ENCODE peak calls at places on chromosome 16, in seven cellular contexts. T, V, Z, W, C, F and D are unnamed samples. For H3K27me3, the result is how much of the 10 kb centered on the place peaks cover.

GRCh38 chr16:70380205-70380918 is 33.7 kb downstream of the DDX19A start:
- DNase-seq in T (no peak), V (peak), Z (peak), W (peak), C (peak), F (peak), D (no peak)

GRCh38 chr16:20612551-20613470 is 36.6 kb upstream of the ACSM2B start:
- DNase-seq in T (no peak), V (no peak), Z (peak), W (no peak), C (no peak), F (no peak), D (peak)

GRCh38 chr16:57997176-57997527 is 3.3 kb downstream of the ZNF319 start:
- DNase-seq in T (no peak), V (no peak), Z (peak), W (no peak), C (no peak), F (no peak), D (no peak)

GRCh38 chr16:85126731-85127662 is 14.7 kb upstream of the CIBAR2 start:
- DNase-seq in T (no peak), V (peak), Z (no peak), W (peak), C (no peak), F (peak), D (no peak)

GRCh38 chr16:65294708-65295107 is 172.8 kb upstream of the CDH11 start:
- DNase-seq in T (no peak), V (no peak), Z (no peak), W (no peak), C (no peak), F (no peak), D (no peak)

GRCh38 chr16:3824121-3824795 is 56.3 kb downstream of the CREBBP start:
- DNase-seq in T (no peak), V (no peak), Z (no peak), W (no peak), C (no peak), F (no peak), D (no peak)

GRCh38 chr16:58652741-58653140 is 23.1 kb upstream of the CNOT1 start:
- DNase-seq in T (no peak), V (no peak), Z (no peak), W (peak), C (no peak), F (peak), D (no peak)

GRCh38 chr16:11258553-11259287 is 2.7 kb upstream of the SOCS1 start:
- DNase-seq in T (no peak), V (no peak), Z (no peak), W (no peak), C (peak), F (no peak), D (no peak)

GRCh38 chr16:9160551-9160911 is 69.1 kb downstream of the HAPSTR1 start:
- DNase-seq in T (no peak), V (no peak), Z (no peak), W (no peak), C (no peak), F (no peak), D (no peak)

GRCh38 chr16:5216681-5217080 is 119.1 kb upstream of the EEF2KMT start:
- DNase-seq in T (no peak), V (no peak), Z (no peak), W (no peak), C (no peak), F (no peak), D (no peak)

GRCh38 chr16:3881499-3881995 is 1.0 kb upstream of the CREBBP start:
- DNase-seq in T (no peak), V (no peak), Z (no peak), W (no peak), C (no peak), F (no peak), D (no peak)

GRCh38 chr16:59067207-59067606 is 333.1 kb upstream of the GOT2 start:
- DNase-seq in T (no peak), V (peak), Z (no peak), W (peak), C (no peak), F (peak), D (no peak)

GRCh38 chr16:62253926-62254325 is 217.7 kb upstream of the CDH8 start:
- DNase-seq in T (no peak), V (no peak), Z (no peak), W (no peak), C (no peak), F (no peak), D (no peak)

GRCh38 chr16:78249056-78249455 is 149.6 kb downstream of the WWOX start:
- DNase-seq in T (no peak), V (no peak), Z (peak), W (no peak), C (no peak), F (no peak), D (no peak)

GRCh38 chr16:63890072-63890471 is 1231.8 kb downstream of the CDH11 start:
- DNase-seq in T (no peak), V (no peak), Z (no peak), W (peak), C (no peak), F (peak), D (no peak)

GRCh38 chr16:75938818-75939217 is 212.5 kb upstream of the CPHXL start:
- DNase-seq in T (no peak), V (no peak), Z (no peak), W (no peak), C (no peak), F (peak), D (no peak)

GRCh38 chr16:8946544-8946943 is 17.2 kb downstream of the USP7 start:
- DNase-seq in T (no peak), V (no peak), Z (no peak), W (no peak), C (no peak), F (no peak), D (no peak)

GRCh38 chr16:85615014-85615851 is 2.1 kb downstream of the GSE1 start:
- DNase-seq in T (no peak), V (peak), Z (peak), W (no peak), C (peak), F (no peak), D (no peak)

GRCh38 chr16:11354733-11355574 is 9.7 kb downstream of the RMI2 start:
- DNase-seq in T (no peak), V (no peak), Z (peak), W (peak), C (no peak), F (peak), D (no peak)

GRCh38 chr16:15037003-15037402 is 18.9 kb downstream of the NTAN1 start:
- DNase-seq in T (no peak), V (no peak), Z (peak), W (no peak), C (no peak), F (no peak), D (no peak)

GRCh38 chr16:85463228-85463611 is 149.9 kb upstream of the GSE1 start:
- DNase-seq in T (no peak), V (no peak), Z (no peak), W (no peak), C (no peak), F (no peak), D (no peak)

GRCh38 chr16:14069818-14070217 is 1.3 kb upstream of the MRTFB start:
- DNase-seq in T (no peak), V (no peak), Z (no peak), W (no peak), C (no peak), F (no peak), D (no peak)

GRCh38 chr16:48383877-48384304 is 1.3 kb downstream of the SIAH1 start:
- DNase-seq in T (no peak), V (no peak), Z (no peak), W (peak), C (no peak), F (no peak), D (no peak)

GRCh38 chr16:23504076-23504452 is 6.2 kb downstream of the GGA2 start:
- DNase-seq in T (no peak), V (no peak), Z (no peak), W (peak), C (no peak), F (peak), D (no peak)

GRCh38 chr16:84568066-84568465 is 49.8 kb downstream of the COTL1 start:
- DNase-seq in T (no peak), V (no peak), Z (no peak), W (no peak), C (no peak), F (no peak), D (no peak)

GRCh38 chr16:3092501-3092991 is 6.5 kb downstream of the ZSCAN10 start:
- DNase-seq in T (no peak), V (no peak), Z (no peak), W (no peak), C (no peak), F (no peak), D (no peak)

GRCh38 chr16:77943770-77944169 is 78.6 kb upstream of the CLEC3A start:
- DNase-seq in T (no peak), V (no peak), Z (no peak), W (no peak), C (no peak), F (no peak), D (no peak)

GRCh38 chr16:106623-107324 is 28.7 kb downstream of the MPG start:
- DNase-seq in T (peak), V (peak), Z (no peak), W (peak), C (no peak), F (peak), D (no peak)

GRCh38 chr16:49081556-49081955 is 200.1 kb downstream of the CBLN1 start:
- DNase-seq in T (no peak), V (no peak), Z (no peak), W (no peak), C (no peak), F (no peak), D (no peak)

GRCh38 chr16:84982434-84982833 is 28.9 kb downstream of the ZDHHC7 start:
- DNase-seq in T (no peak), V (no peak), Z (peak), W (no peak), C (no peak), F (no peak), D (no peak)

GRCh38 chr16:75062135-75062943 is 54.2 kb downstream of the LDHD start:
- DNase-seq in T (no peak), V (no peak), Z (no peak), W (peak), C (no peak), F (peak), D (no peak)

GRCh38 chr16:63976345-63976744 is 1145.5 kb downstream of the CDH11 start:
- DNase-seq in T (no peak), V (no peak), Z (no peak), W (no peak), C (no peak), F (no peak), D (no peak)

GRCh38 chr16:68760671-68761275 is 23.7 kb downstream of the CDH1 start:
- DNase-seq in T (no peak), V (no peak), Z (no peak), W (peak), C (no peak), F (peak), D (no peak)

DNA sequence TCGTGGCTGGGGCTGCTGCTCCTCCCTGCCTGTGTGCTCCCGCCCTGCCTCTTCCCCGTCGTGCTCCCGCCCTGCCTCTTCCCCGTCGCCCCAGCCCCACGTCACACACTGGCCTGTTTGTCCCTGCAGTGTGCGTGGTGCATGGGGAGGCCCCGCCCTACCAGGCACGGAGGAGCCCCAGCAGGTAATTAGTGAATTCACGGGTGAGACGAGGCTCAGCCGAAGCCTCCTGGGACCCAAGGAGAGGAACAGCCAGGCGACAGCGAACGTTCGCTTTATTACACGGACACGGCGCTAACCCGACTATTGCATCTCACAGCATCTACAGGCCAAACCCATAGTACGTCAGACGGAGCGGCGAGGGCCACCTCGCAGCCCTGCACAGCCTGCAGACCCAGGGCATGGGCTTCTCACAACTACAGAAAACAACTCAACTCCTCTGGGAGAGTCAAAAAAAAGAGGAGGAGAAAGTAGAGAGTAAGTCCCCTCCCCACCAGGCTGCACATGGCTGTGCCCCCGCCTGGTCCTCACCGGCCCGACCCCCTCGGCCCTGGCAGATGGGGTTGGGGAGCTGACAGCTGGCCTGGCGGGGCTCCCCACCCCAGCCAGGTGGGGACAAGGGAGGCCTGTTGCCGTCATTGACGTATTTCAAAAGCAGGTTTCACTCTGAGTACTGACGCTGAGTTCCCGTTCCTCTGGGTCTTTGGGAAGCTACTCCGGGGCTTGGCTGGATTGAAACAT is 4.3 kb upstream of the PABPN1L start:
- DNase-seq in T (no peak), V (no peak), Z (no peak), W (no peak), C (no peak), F (no peak), D (no peak)
- H3K27me3 ChIP-seq in T (under half), V (half or more), Z (under half), W (under half), C (under half), F (half or more), D (under half)

GRCh38 chr16:56652600-56652999 is 914 bp downstream of the MT1B start:
- DNase-seq in T (no peak), V (no peak), Z (no peak), W (no peak), C (no peak), F (no peak), D (no peak)

GRCh38 chr16:56653218-56653617 is 1.5 kb downstream of the MT1B start:
- DNase-seq in T (no peak), V (no peak), Z (no peak), W (no peak), C (no peak), F (no peak), D (no peak)

GRCh38 chr16:56658476-56658875 is 717 bp downstream of the MT1F start:
- DNase-seq in T (no peak), V (no peak), Z (no peak), W (no peak), C (no peak), F (no peak), D (no peak)

GRCh38 chr16:56662357-56663354 is 4.9 kb downstream of the MT1F start:
- DNase-seq in T (no peak), V (no peak), Z (no peak), W (no peak), C (no peak), F (no peak), D (no peak)

DNA sequence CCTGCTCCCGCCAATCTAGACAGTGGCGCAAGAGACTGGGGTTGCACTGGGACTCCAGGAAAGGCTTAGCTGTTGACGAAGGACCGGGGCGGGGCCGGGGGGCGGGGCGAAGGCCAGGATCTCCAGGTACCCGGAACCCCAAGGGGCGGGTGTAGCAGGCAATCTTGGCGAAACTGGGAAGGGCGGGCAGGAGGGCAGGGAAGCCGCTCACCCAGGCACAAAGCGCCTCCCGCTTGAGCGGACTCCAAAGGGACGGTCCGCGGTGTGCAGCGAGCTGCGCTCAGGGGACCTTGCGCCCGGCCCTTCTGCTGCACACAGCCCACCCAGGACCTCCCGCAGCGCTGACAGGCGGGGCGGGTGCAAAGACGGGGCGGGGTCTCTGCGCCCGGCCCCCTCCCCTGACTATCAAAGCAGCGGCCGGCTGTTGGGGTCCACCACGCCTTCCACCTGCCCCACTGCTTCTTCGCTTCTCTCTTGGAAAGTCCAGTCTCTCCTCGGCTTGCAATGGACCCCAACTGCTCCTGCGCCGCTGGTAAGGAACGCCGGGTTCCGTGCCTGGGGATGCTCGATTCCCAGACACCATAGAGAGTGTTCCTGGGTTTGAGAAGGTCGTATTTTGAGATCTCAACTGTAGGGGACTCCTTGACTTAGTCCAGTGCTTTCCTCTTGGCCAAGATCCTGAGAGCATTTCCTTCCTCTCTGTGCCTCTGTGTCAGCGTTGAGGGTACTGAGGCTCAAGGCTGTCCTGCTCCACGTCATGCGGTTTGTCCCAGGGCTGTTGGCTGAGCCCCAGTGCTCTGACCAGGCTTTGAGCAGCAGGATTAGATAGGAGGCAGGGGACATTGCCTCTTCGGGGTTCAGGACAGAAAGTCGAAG is at the start of gene MT1F:
- DNase-seq in T (no peak), V (peak), Z (peak), W (peak), C (peak), F (peak), D (no peak)
- H3K27me3 ChIP-seq in T (under half), V (under half), Z (under half), W (under half), C (under half), F (half or more), D (under half)

DNA sequence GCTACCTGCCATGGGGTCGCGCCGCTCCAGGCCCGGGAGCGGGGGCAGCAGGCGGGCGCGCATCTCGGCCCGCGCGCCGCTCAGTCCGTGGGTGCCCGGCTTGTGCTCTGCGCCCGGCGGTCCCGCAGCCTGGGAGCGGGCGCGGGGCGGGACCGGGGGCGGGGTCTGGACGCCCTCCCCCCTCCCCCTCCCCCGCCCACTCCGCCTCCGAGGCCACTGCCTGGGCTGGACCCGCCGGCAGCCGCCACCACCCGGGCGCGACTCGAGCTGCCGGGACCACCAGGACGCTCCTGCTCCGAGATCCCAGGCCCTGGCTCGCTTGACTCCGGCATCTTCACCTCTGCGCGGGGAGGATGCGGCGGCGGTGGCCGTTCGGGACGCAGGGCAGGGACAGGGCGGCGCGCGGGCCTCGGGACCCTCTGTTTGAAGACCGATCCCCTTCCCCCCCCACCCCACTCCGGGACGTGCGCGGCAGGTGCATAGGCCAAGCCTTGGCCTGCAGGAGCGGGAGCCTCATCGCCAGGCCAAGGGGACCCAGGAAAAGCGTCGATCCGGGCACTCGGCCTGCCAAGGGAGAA is at the start of gene HS3ST6:
- DNase-seq in T (no peak), V (no peak), Z (no peak), W (no peak), C (no peak), F (no peak), D (no peak)
- H3K27me3 ChIP-seq in T (under half), V (half or more), Z (half or more), W (under half), C (half or more), F (half or more), D (under half)

GRCh38 chr16:86928517-86929148 is 350.3 kb downstream of the FOXL1 start:
- DNase-seq in T (no peak), V (no peak), Z (no peak), W (no peak), C (no peak), F (no peak), D (no peak)
- H3K27me3 ChIP-seq in T (under half), V (under half), Z (half or more), W (under half), C (under half), F (under half), D (under half)

GRCh38 chr16:67394271-67395104 is 1.2 kb upstream of the TPPP3 start:
- DNase-seq in T (no peak), V (no peak), Z (peak), W (no peak), C (no peak), F (no peak), D (no peak)
- H3K27me3 ChIP-seq in T (under half), V (half or more), Z (under half), W (under half), C (under half), F (under half), D (under half)

DNA sequence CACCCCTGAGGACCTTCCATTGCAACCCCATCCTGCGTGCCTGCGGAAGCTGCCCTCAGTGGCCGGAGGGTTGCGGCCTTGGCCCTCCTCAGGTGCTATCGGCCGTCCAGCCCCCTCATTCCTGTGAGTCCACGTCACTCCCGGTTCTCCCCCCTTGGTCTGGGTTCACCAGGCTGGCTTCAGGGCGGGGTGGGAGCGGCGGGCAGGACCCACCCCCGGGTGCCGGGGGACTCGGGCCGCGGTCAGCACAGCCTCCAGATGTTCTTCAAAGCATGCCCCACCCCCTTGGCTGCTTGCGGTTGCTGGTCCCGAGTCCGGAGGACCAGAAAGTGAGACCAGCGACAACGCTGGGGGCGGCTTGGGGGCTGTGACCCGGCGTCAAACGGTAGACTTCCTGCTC is 4.4 kb downstream of the ZNF469 start:
- DNase-seq in T (no peak), V (no peak), Z (no peak), W (no peak), C (no peak), F (peak), D (no peak)
- H3K27me3 ChIP-seq in T (under half), V (under half), Z (under half), W (under half), C (under half), F (under half), D (under half)

DNA sequence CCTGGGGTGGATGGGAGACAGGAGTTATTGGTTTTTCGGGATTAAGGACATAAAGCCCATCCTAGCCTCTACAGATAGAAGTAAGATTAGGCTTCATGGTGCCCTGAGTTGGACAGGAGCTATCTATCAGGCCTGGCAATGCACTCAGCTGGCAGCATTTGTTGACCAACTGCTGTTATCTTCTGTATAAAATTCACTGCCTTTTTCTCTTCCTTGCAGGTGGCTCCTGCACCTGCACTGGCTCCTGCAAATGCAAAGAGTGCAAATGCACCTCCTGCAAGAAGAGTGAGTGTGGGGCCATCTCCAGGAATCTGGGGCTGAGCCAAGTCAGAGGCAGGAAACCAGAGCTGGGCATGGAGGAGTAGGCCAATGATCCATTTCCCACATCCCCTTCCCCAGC is 579 bp downstream of the MT1A start:
- DNase-seq in T (no peak), V (no peak), Z (no peak), W (no peak), C (no peak), F (no peak), D (no peak)
- H3K27me3 ChIP-seq in T (under half), V (under half), Z (under half), W (under half), C (under half), F (half or more), D (under half)